ENCODE peak calls at places on chromosomes 7 and 10, in eight cellular contexts. One of them, this sample, is unnamed. For H3K27me3 and H3K9me3, the result is how much of the 10 kb centered on the place peaks cover.

GRCh38 chr7:92778972-92779371 is 57.4 kb downstream of the CDK6 start:
- DNase-seq in AG04450: no peak
- DNase-seq in WERI-Rb-1: no peak
- DNase-seq in heart left ventricle: no peak
- DNase-seq in neuronal stem cell: no peak
- DNase-seq in HAP-1: no peak
- DNase-seq in colonic mucosa: no peak
- DNase-seq in left ventricle myocardium inferior: no peak
- DNase-seq in this sample: no peak

GRCh38 chr7:105439174-105439893 is 50.6 kb upstream of the SRPK2 start:
- DNase-seq in left ventricle myocardium inferior: no peak
- DNase-seq in heart left ventricle: no peak
- DNase-seq in HAP-1: no peak
- DNase-seq in colonic mucosa: peak
- DNase-seq in AG04450: peak
- DNase-seq in neuronal stem cell: no peak
- DNase-seq in WERI-Rb-1: no peak
- DNase-seq in this sample: no peak

GRCh38 chr7:24981544-24981951 is 1.6 kb upstream of the OSBPL3 start:
- DNase-seq in HAP-1: no peak
- DNase-seq in AG04450: no peak
- DNase-seq in colonic mucosa: peak
- DNase-seq in left ventricle myocardium inferior: peak
- DNase-seq in WERI-Rb-1: peak
- DNase-seq in heart left ventricle: peak
- DNase-seq in neuronal stem cell: no peak
- DNase-seq in this sample: peak

GRCh38 chr10:14384915-14385314 is 54.2 kb upstream of the FRMD4A start:
- DNase-seq in AG04450: no peak
- DNase-seq in neuronal stem cell: no peak
- DNase-seq in heart left ventricle: no peak
- DNase-seq in colonic mucosa: no peak
- DNase-seq in WERI-Rb-1: no peak
- DNase-seq in left ventricle myocardium inferior: no peak
- DNase-seq in HAP-1: no peak
- DNase-seq in this sample: no peak

GRCh38 chr7:73822319-73823173 is 8.2 kb upstream of the CLDN4 start:
- DNase-seq in colonic mucosa: peak
- DNase-seq in HAP-1: no peak
- DNase-seq in heart left ventricle: no peak
- DNase-seq in neuronal stem cell: no peak
- DNase-seq in AG04450: peak
- DNase-seq in WERI-Rb-1: peak
- DNase-seq in left ventricle myocardium inferior: no peak
- DNase-seq in this sample: no peak

GRCh38 chr7:12119638-12120303 is 91.3 kb upstream of the TMEM106B start:
- DNase-seq in HAP-1: peak
- DNase-seq in AG04450: no peak
- DNase-seq in neuronal stem cell: no peak
- DNase-seq in left ventricle myocardium inferior: no peak
- DNase-seq in colonic mucosa: no peak
- DNase-seq in WERI-Rb-1: no peak
- DNase-seq in heart left ventricle: no peak
- DNase-seq in this sample: no peak

GRCh38 chr10:77983384-77984341 is 45.7 kb downstream of the POLR3A start:
- DNase-seq in neuronal stem cell: no peak
- DNase-seq in WERI-Rb-1: peak
- DNase-seq in heart left ventricle: no peak
- DNase-seq in left ventricle myocardium inferior: no peak
- DNase-seq in AG04450: peak
- DNase-seq in colonic mucosa: no peak
- DNase-seq in HAP-1: no peak
- DNase-seq in this sample: no peak

GRCh38 chr10:97683556-97684357 is 3.3 kb downstream of the AVPI1 start:
- DNase-seq in colonic mucosa: peak
- DNase-seq in HAP-1: no peak
- DNase-seq in heart left ventricle: no peak
- DNase-seq in WERI-Rb-1: no peak
- DNase-seq in left ventricle myocardium inferior: no peak
- DNase-seq in AG04450: no peak
- DNase-seq in neuronal stem cell: no peak
- DNase-seq in this sample: no peak

GRCh38 chr10:121891103-121891502 is 36.7 kb downstream of the ATE1 start:
- DNase-seq in AG04450: no peak
- DNase-seq in colonic mucosa: no peak
- DNase-seq in WERI-Rb-1: no peak
- DNase-seq in HAP-1: no peak
- DNase-seq in left ventricle myocardium inferior: no peak
- DNase-seq in neuronal stem cell: no peak
- DNase-seq in heart left ventricle: no peak
- DNase-seq in this sample: no peak

GRCh38 chr7:1693419-1693990 is 23.4 kb downstream of the ELFN1 start:
- DNase-seq in AG04450: no peak
- DNase-seq in HAP-1: no peak
- DNase-seq in left ventricle myocardium inferior: peak
- DNase-seq in WERI-Rb-1: peak
- DNase-seq in heart left ventricle: peak
- DNase-seq in neuronal stem cell: no peak
- DNase-seq in colonic mucosa: no peak
- DNase-seq in this sample: no peak

GRCh38 chr10:6074489-6075301 is 12.5 kb upstream of the IL2RA start:
- DNase-seq in AG04450: peak
- DNase-seq in colonic mucosa: no peak
- DNase-seq in neuronal stem cell: no peak
- DNase-seq in heart left ventricle: no peak
- DNase-seq in left ventricle myocardium inferior: no peak
- DNase-seq in WERI-Rb-1: no peak
- DNase-seq in HAP-1: no peak
- DNase-seq in this sample: no peak

GRCh38 chr10:119973261-119973660 is 80.7 kb downstream of the SEC23IP start:
- DNase-seq in left ventricle myocardium inferior: no peak
- DNase-seq in HAP-1: peak
- DNase-seq in colonic mucosa: no peak
- DNase-seq in WERI-Rb-1: no peak
- DNase-seq in AG04450: no peak
- DNase-seq in heart left ventricle: no peak
- DNase-seq in neuronal stem cell: no peak
- DNase-seq in this sample: no peak

GRCh38 chr7:95608344-95609173 is 12.2 kb upstream of the PDK4 start:
- DNase-seq in neuronal stem cell: peak
- DNase-seq in WERI-Rb-1: peak
- DNase-seq in AG04450: peak
- DNase-seq in heart left ventricle: peak
- DNase-seq in colonic mucosa: peak
- DNase-seq in left ventricle myocardium inferior: peak
- DNase-seq in HAP-1: peak
- DNase-seq in this sample: no peak

GRCh38 chr10:11639861-11640764 is 28.7 kb upstream of the USP6NL start:
- DNase-seq in heart left ventricle: no peak
- DNase-seq in WERI-Rb-1: no peak
- DNase-seq in left ventricle myocardium inferior: no peak
- DNase-seq in HAP-1: no peak
- DNase-seq in neuronal stem cell: peak
- DNase-seq in colonic mucosa: no peak
- DNase-seq in AG04450: no peak
- DNase-seq in this sample: no peak

GRCh38 chr7:22601812-22602568 is 102.0 kb upstream of the STEAP1B start:
- DNase-seq in HAP-1: no peak
- DNase-seq in WERI-Rb-1: no peak
- DNase-seq in colonic mucosa: no peak
- DNase-seq in neuronal stem cell: no peak
- DNase-seq in heart left ventricle: no peak
- DNase-seq in left ventricle myocardium inferior: no peak
- DNase-seq in AG04450: no peak
- DNase-seq in this sample: no peak

GRCh38 chr7:55018361-55019328 is at the start of gene EGFR:
- DNase-seq in AG04450: peak
- DNase-seq in heart left ventricle: peak
- DNase-seq in WERI-Rb-1: peak
- DNase-seq in neuronal stem cell: peak
- DNase-seq in HAP-1: no peak
- DNase-seq in left ventricle myocardium inferior: peak
- DNase-seq in colonic mucosa: peak
- DNase-seq in this sample: no peak

GRCh38 chr10:112379635-112380296 is 5.8 kb downstream of the ACSL5 start:
- DNase-seq in WERI-Rb-1: no peak
- DNase-seq in heart left ventricle: no peak
- DNase-seq in AG04450: no peak
- DNase-seq in HAP-1: no peak
- DNase-seq in colonic mucosa: no peak
- DNase-seq in neuronal stem cell: no peak
- DNase-seq in left ventricle myocardium inferior: no peak
- DNase-seq in this sample: no peak

GRCh38 chr10:119207713-119208552 is 562 bp downstream of the GRK5 start:
- DNase-seq in colonic mucosa: peak
- DNase-seq in HAP-1: no peak
- DNase-seq in left ventricle myocardium inferior: peak
- DNase-seq in AG04450: no peak
- DNase-seq in heart left ventricle: peak
- DNase-seq in neuronal stem cell: peak
- DNase-seq in WERI-Rb-1: peak
- DNase-seq in this sample: peak

GRCh38 chr10:35089641-35090161 is 440 bp downstream of the CUL2 start:
- DNase-seq in colonic mucosa: no peak
- DNase-seq in left ventricle myocardium inferior: no peak
- DNase-seq in HAP-1: peak
- DNase-seq in AG04450: no peak
- DNase-seq in heart left ventricle: no peak
- DNase-seq in neuronal stem cell: no peak
- DNase-seq in WERI-Rb-1: no peak
- DNase-seq in this sample: peak

GRCh38 chr7:1085910-1086421 is 1.9 kb upstream of the GPER1 start:
- DNase-seq in left ventricle myocardium inferior: no peak
- DNase-seq in colonic mucosa: no peak
- DNase-seq in HAP-1: no peak
- DNase-seq in WERI-Rb-1: no peak
- DNase-seq in neuronal stem cell: no peak
- DNase-seq in heart left ventricle: no peak
- DNase-seq in AG04450: no peak
- DNase-seq in this sample: no peak

GRCh38 chr7:90178592-90179279 is 24.5 kb downstream of the STEAP1 start:
- DNase-seq in heart left ventricle: no peak
- DNase-seq in left ventricle myocardium inferior: no peak
- DNase-seq in AG04450: no peak
- DNase-seq in HAP-1: no peak
- DNase-seq in colonic mucosa: no peak
- DNase-seq in neuronal stem cell: no peak
- DNase-seq in WERI-Rb-1: no peak
- DNase-seq in this sample: no peak

DNA sequence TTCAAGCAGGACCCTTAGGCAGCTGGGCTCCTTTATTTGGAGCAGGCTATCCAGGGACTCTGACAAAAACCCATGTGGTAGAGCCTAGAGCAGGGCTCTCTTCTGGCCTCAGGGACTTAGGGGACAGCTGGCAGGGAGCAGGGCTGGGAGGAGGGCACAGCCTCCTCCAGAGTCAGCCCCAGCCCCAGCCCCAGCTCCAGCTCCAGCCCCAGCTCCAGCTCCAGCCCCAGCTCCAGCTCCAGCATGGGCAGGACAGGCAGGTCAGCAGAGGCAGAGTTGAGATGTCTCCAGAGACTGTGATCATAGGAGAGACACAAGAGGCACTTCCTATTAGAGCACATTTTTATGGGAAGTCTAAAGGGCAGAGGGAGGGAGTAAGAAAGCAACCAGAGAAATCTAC is 13.4 kb upstream of the C10orf53 start:
- DNase-seq in AG04450: no peak
- DNase-seq in left ventricle myocardium inferior: no peak
- DNase-seq in WERI-Rb-1: no peak
- DNase-seq in heart left ventricle: no peak
- DNase-seq in neuronal stem cell: no peak
- DNase-seq in HAP-1: no peak
- DNase-seq in colonic mucosa: no peak
- DNase-seq in this sample: no peak
- H3K27me3 ChIP-seq in AG04450: under half
- H3K27me3 ChIP-seq in left ventricle myocardium inferior: half or more
- H3K27me3 ChIP-seq in WERI-Rb-1: under half
- H3K27me3 ChIP-seq in heart left ventricle: under half
- H3K27me3 ChIP-seq in neuronal stem cell: under half
- H3K27me3 ChIP-seq in HAP-1: under half
- H3K27me3 ChIP-seq in colonic mucosa: under half
- H3K27me3 ChIP-seq in this sample: under half

DNA sequence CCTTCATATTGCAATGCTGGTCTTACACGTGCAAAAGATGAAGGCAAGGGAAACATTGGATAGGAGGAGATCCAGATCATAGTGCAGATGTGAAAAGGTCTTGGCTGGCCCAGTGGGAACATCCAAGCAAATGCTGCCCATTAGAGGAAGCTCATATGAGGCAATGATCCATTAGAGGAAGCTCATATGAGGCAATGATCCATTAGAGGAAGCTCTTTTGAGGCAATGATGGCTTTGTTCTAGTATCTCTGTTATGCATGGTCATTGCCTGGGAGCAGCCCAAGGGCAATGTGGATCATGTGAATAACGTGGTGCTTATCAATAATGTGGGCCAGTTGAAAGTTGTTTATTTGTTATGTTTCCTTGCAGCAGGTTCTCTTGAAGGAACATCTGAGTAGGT is 37.8 kb downstream of the STEAP4 start:
- DNase-seq in colonic mucosa: no peak
- DNase-seq in HAP-1: no peak
- DNase-seq in neuronal stem cell: no peak
- DNase-seq in heart left ventricle: no peak
- DNase-seq in left ventricle myocardium inferior: no peak
- DNase-seq in AG04450: no peak
- DNase-seq in WERI-Rb-1: no peak
- DNase-seq in this sample: no peak
- H3K4me3 ChIP-seq in colonic mucosa: no peak
- H3K4me3 ChIP-seq in HAP-1: no peak
- H3K4me3 ChIP-seq in neuronal stem cell: peak
- H3K4me3 ChIP-seq in heart left ventricle: no peak
- H3K4me3 ChIP-seq in left ventricle myocardium inferior: no peak
- H3K4me3 ChIP-seq in AG04450: no peak
- H3K4me3 ChIP-seq in WERI-Rb-1: no peak
- H3K4me3 ChIP-seq in this sample: no peak

DNA sequence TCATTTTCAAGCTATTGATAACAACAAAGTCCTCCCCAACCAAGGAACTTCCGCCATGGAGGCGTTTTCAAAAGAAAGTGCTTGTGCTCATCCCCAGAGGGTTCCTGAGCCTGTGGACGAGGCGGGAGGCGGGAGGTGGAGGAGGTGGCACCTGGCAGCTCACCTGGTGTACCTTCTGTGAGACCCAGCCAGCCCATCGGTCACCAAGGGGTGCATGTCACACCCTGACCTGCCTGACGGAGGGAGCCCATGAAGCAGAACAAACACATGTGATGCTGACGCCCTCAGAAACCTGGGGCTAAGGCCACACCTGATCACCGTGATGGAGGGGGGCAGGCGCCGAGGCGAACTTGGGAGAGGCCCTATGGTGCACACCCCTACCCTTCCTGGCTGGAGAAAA is 458.8 kb downstream of the DNAJB6 start:
- DNase-seq in HAP-1: no peak
- DNase-seq in heart left ventricle: no peak
- DNase-seq in WERI-Rb-1: no peak
- DNase-seq in colonic mucosa: no peak
- DNase-seq in neuronal stem cell: no peak
- DNase-seq in AG04450: no peak
- DNase-seq in left ventricle myocardium inferior: no peak
- DNase-seq in this sample: no peak
- H3K9me3 ChIP-seq in HAP-1: under half
- H3K9me3 ChIP-seq in heart left ventricle: under half
- H3K9me3 ChIP-seq in WERI-Rb-1: under half
- H3K9me3 ChIP-seq in colonic mucosa: under half
- H3K9me3 ChIP-seq in neuronal stem cell: under half
- H3K9me3 ChIP-seq in AG04450: half or more
- H3K9me3 ChIP-seq in left ventricle myocardium inferior: under half
- H3K9me3 ChIP-seq in this sample: under half

GRCh38 chr7:106915873-106916272 is 50.8 kb downstream of the PIK3CG start:
- DNase-seq in left ventricle myocardium inferior: no peak
- DNase-seq in WERI-Rb-1: no peak
- DNase-seq in neuronal stem cell: no peak
- DNase-seq in HAP-1: no peak
- DNase-seq in AG04450: no peak
- DNase-seq in heart left ventricle: no peak
- DNase-seq in colonic mucosa: no peak
- DNase-seq in this sample: no peak
- H3K27me3 ChIP-seq in left ventricle myocardium inferior: under half
- H3K27me3 ChIP-seq in WERI-Rb-1: under half
- H3K27me3 ChIP-seq in neuronal stem cell: under half
- H3K27me3 ChIP-seq in HAP-1: under half
- H3K27me3 ChIP-seq in AG04450: under half
- H3K27me3 ChIP-seq in heart left ventricle: under half
- H3K27me3 ChIP-seq in colonic mucosa: under half
- H3K27me3 ChIP-seq in this sample: under half